ENCODE peak calls at places on chromosome 14, in eight cellular contexts. V is T-helper 17 cell; J is HCT116; G is naive thymus-derived CD8-positive, alpha-beta T cell; W is WTC11; U is stimulated activated memory B cell treated with anti-CD40 and anti-IgM and Interleukin-4, amounts not matched to agents 10 μg/mL and 1 μg/mL and 100 μg/mL, for 72 hours; X is GM23338; P is omental fat pad. B is an unnamed sample.
A peak's percentile ranks its signal among the peaks of the same experiment; 100 is the strongest.

GRCh38 chr14:102629011-102629444 is 36.6 kb downstream of the RCOR1 start:
- ATAC-seq in U (no peak), V (no peak), P (no peak), G (no peak), W (no peak), J (no peak), X (no peak), B (no peak)

GRCh38 chr14:93183596-93184317 is 940 bp downstream of the MOAP1 start:
- ATAC-seq in V (no peak), X (peak; percentile 8), G (no peak), W (peak; percentile 4), J (no peak), U (no peak), P (no peak), B (no peak)

GRCh38 chr14:93946104-93946503 is 19.0 kb downstream of the FAM181A start:
- ATAC-seq in J (peak; percentile 70), X (no peak), W (no peak), U (no peak), P (no peak), G (no peak), V (no peak), B (peak; percentile 39)

GRCh38 chr14:69755299-69755698 is 11.6 kb upstream of the SRSF5 start:
- ATAC-seq in W (no peak), P (no peak), X (no peak), U (no peak), V (no peak), G (no peak), J (no peak), B (no peak)

GRCh38 chr14:92747701-92748258 is 647 bp downstream of the LGMN start:
- ATAC-seq in J (peak; percentile 5), P (no peak), G (no peak), U (no peak), V (no peak), W (no peak), X (peak; percentile 6), B (peak; percentile 24)

GRCh38 chr14:92785601-92786426 is 8.3 kb upstream of the GOLGA5 start:
- ATAC-seq in J (peak; percentile 69), P (peak; percentile 90), V (no peak), X (peak; percentile 35), U (no peak), W (peak; percentile 52), G (no peak), B (peak; percentile 62)

GRCh38 chr14:52391866-52392600 is 77.9 kb downstream of the PTGER2 start:
- ATAC-seq in P (no peak), G (no peak), W (no peak), X (no peak), J (peak; percentile 66), V (no peak), U (no peak), B (no peak)

GRCh38 chr14:104687601-104688504 is 1.6 kb upstream of the INF2 start:
- ATAC-seq in G (peak; percentile 3), V (no peak), J (peak; percentile 76), W (peak; percentile 33), P (peak; percentile 67), X (peak; percentile 38), U (no peak), B (peak; percentile 75)